ENCODE peak calls at places on chromosomes 3 and 15, in eight cellular contexts. One of them, this sample, is unnamed.

GRCh38 chr3:69695443-69695842 is 43.8 kb upstream of the MITF start:
- DNase-seq in NCI-H226: no peak
- DNase-seq in GM10248: no peak
- DNase-seq in NCI-H748 treated with DMSO at 0.1 percent for 48 hours: peak; percentile 4
- DNase-seq in ecto neural progenitor cell: no peak
- DNase-seq in mesenteric fat pad: no peak
- DNase-seq in neural progenitor cell: no peak
- DNase-seq in DMS 273 treated with DMSO at 0.1 percent for 48 hours: no peak
- DNase-seq in this sample: no peak

GRCh38 chr3:129607391-129608068 is 1.1 kb upstream of the PLXND1 start:
- DNase-seq in NCI-H226: no peak
- DNase-seq in GM10248: no peak
- DNase-seq in NCI-H748 treated with DMSO at 0.1 percent for 48 hours: no peak
- DNase-seq in ecto neural progenitor cell: no peak
- DNase-seq in mesenteric fat pad: no peak
- DNase-seq in neural progenitor cell: no peak
- DNase-seq in DMS 273 treated with DMSO at 0.1 percent for 48 hours: no peak
- DNase-seq in this sample: no peak

GRCh38 chr3:187465503-187465902 is 97.3 kb downstream of the RTP4 start:
- DNase-seq in NCI-H226: no peak
- DNase-seq in GM10248: no peak
- DNase-seq in NCI-H748 treated with DMSO at 0.1 percent for 48 hours: no peak
- DNase-seq in ecto neural progenitor cell: no peak
- DNase-seq in mesenteric fat pad: no peak
- DNase-seq in neural progenitor cell: no peak
- DNase-seq in DMS 273 treated with DMSO at 0.1 percent for 48 hours: no peak
- DNase-seq in this sample: no peak

GRCh38 chr15:61084944-61085367 is 144.1 kb downstream of the RORA start:
- DNase-seq in NCI-H226: no peak
- DNase-seq in GM10248: peak; percentile 28
- DNase-seq in NCI-H748 treated with DMSO at 0.1 percent for 48 hours: no peak
- DNase-seq in ecto neural progenitor cell: no peak
- DNase-seq in mesenteric fat pad: no peak
- DNase-seq in neural progenitor cell: peak; percentile 62
- DNase-seq in DMS 273 treated with DMSO at 0.1 percent for 48 hours: no peak
- DNase-seq in this sample: no peak

GRCh38 chr3:7397097-7397496 is 536.2 kb downstream of the GRM7 start:
- DNase-seq in NCI-H226: no peak
- DNase-seq in GM10248: no peak
- DNase-seq in NCI-H748 treated with DMSO at 0.1 percent for 48 hours: no peak
- DNase-seq in ecto neural progenitor cell: no peak
- DNase-seq in mesenteric fat pad: no peak
- DNase-seq in neural progenitor cell: no peak
- DNase-seq in DMS 273 treated with DMSO at 0.1 percent for 48 hours: no peak
- DNase-seq in this sample: no peak

GRCh38 chr3:182436547-182436946 is 356.8 kb upstream of the ATP11B start:
- DNase-seq in NCI-H226: no peak
- DNase-seq in GM10248: no peak
- DNase-seq in NCI-H748 treated with DMSO at 0.1 percent for 48 hours: peak; percentile 92
- DNase-seq in ecto neural progenitor cell: no peak
- DNase-seq in mesenteric fat pad: no peak
- DNase-seq in neural progenitor cell: no peak
- DNase-seq in DMS 273 treated with DMSO at 0.1 percent for 48 hours: no peak
- DNase-seq in this sample: no peak

GRCh38 chr15:51706347-51706746 is 25.0 kb downstream of the SCG3 start:
- DNase-seq in NCI-H226: peak; percentile 34
- DNase-seq in GM10248: no peak
- DNase-seq in NCI-H748 treated with DMSO at 0.1 percent for 48 hours: no peak
- DNase-seq in ecto neural progenitor cell: no peak
- DNase-seq in mesenteric fat pad: no peak
- DNase-seq in neural progenitor cell: no peak
- DNase-seq in DMS 273 treated with DMSO at 0.1 percent for 48 hours: no peak
- DNase-seq in this sample: no peak

GRCh38 chr15:100873029-100873677 is 6.5 kb upstream of the ALDH1A3 start:
- DNase-seq in NCI-H226: peak; percentile 82
- DNase-seq in GM10248: peak; percentile 74
- DNase-seq in NCI-H748 treated with DMSO at 0.1 percent for 48 hours: peak; percentile 16
- DNase-seq in ecto neural progenitor cell: no peak
- DNase-seq in mesenteric fat pad: no peak
- DNase-seq in neural progenitor cell: peak; percentile 73
- DNase-seq in DMS 273 treated with DMSO at 0.1 percent for 48 hours: peak; percentile 15
- DNase-seq in this sample: no peak

GRCh38 chr3:81249540-81250029 is 511.9 kb downstream of the GBE1 start:
- DNase-seq in NCI-H226: peak; percentile 46
- DNase-seq in GM10248: peak; percentile 2
- DNase-seq in NCI-H748 treated with DMSO at 0.1 percent for 48 hours: peak; percentile 24
- DNase-seq in ecto neural progenitor cell: no peak
- DNase-seq in mesenteric fat pad: no peak
- DNase-seq in neural progenitor cell: no peak
- DNase-seq in DMS 273 treated with DMSO at 0.1 percent for 48 hours: no peak
- DNase-seq in this sample: no peak

GRCh38 chr3:257826-258225 is 61.3 kb downstream of the CHL1 start:
- DNase-seq in NCI-H226: no peak
- DNase-seq in GM10248: no peak
- DNase-seq in NCI-H748 treated with DMSO at 0.1 percent for 48 hours: no peak
- DNase-seq in ecto neural progenitor cell: no peak
- DNase-seq in mesenteric fat pad: no peak
- DNase-seq in neural progenitor cell: no peak
- DNase-seq in DMS 273 treated with DMSO at 0.1 percent for 48 hours: no peak
- DNase-seq in this sample: no peak

GRCh38 chr3:78969483-78969882 is 798.3 kb downstream of the ROBO1 start:
- DNase-seq in NCI-H226: no peak
- DNase-seq in GM10248: no peak
- DNase-seq in NCI-H748 treated with DMSO at 0.1 percent for 48 hours: no peak
- DNase-seq in ecto neural progenitor cell: no peak
- DNase-seq in mesenteric fat pad: no peak
- DNase-seq in neural progenitor cell: no peak
- DNase-seq in DMS 273 treated with DMSO at 0.1 percent for 48 hours: no peak
- DNase-seq in this sample: no peak

GRCh38 chr15:69304176-69304533 is 5.4 kb downstream of the PAQR5 start:
- DNase-seq in NCI-H226: peak; percentile 96
- DNase-seq in GM10248: no peak
- DNase-seq in NCI-H748 treated with DMSO at 0.1 percent for 48 hours: no peak
- DNase-seq in ecto neural progenitor cell: no peak
- DNase-seq in mesenteric fat pad: no peak
- DNase-seq in neural progenitor cell: no peak
- DNase-seq in DMS 273 treated with DMSO at 0.1 percent for 48 hours: no peak
- DNase-seq in this sample: no peak

GRCh38 chr3:152524198-152525140 is 255.7 kb downstream of the MBNL1 start:
- DNase-seq in NCI-H226: peak; percentile 24
- DNase-seq in GM10248: no peak
- DNase-seq in NCI-H748 treated with DMSO at 0.1 percent for 48 hours: peak; percentile 9
- DNase-seq in ecto neural progenitor cell: no peak
- DNase-seq in mesenteric fat pad: no peak
- DNase-seq in neural progenitor cell: peak; percentile 57
- DNase-seq in DMS 273 treated with DMSO at 0.1 percent for 48 hours: peak; percentile 5
- DNase-seq in this sample: no peak

GRCh38 chr15:77510066-77511044 is 89.7 kb downstream of the HMG20A start:
- DNase-seq in NCI-H226: no peak
- DNase-seq in GM10248: no peak
- DNase-seq in NCI-H748 treated with DMSO at 0.1 percent for 48 hours: no peak
- DNase-seq in ecto neural progenitor cell: no peak
- DNase-seq in mesenteric fat pad: no peak
- DNase-seq in neural progenitor cell: no peak
- DNase-seq in DMS 273 treated with DMSO at 0.1 percent for 48 hours: peak; percentile 68
- DNase-seq in this sample: no peak

GRCh38 chr3:19399836-19400235 is 251.5 kb downstream of the KCNH8 start:
- DNase-seq in NCI-H226: no peak
- DNase-seq in GM10248: no peak
- DNase-seq in NCI-H748 treated with DMSO at 0.1 percent for 48 hours: no peak
- DNase-seq in ecto neural progenitor cell: no peak
- DNase-seq in mesenteric fat pad: no peak
- DNase-seq in neural progenitor cell: no peak
- DNase-seq in DMS 273 treated with DMSO at 0.1 percent for 48 hours: no peak
- DNase-seq in this sample: no peak

This sample was measured in cardiac septum.